ENCODE peak calls at places on chromosomes 4 and X, in nine cellular contexts. D, H, O, Y, J, B, N, T and Q are unnamed samples.

GRCh38 chr4:94577136-94577535 is 125.4 kb downstream of the PDLIM5 start:
- DNase-seq in D (peak), H (no peak), O (no peak), Y (no peak), J (no peak), B (no peak), N (peak), T (peak), Q (peak)

GRCh38 chrX:82208976-82209375 is 1007.1 kb downstream of the SH3BGRL start:
- DNase-seq in D (no peak), H (no peak), O (no peak), Y (no peak), J (no peak), B (no peak), N (no peak), T (no peak), Q (peak)

GRCh38 chr4:102139132-102139573 is 206.1 kb downstream of the SLC39A8 start:
- DNase-seq in D (no peak), H (no peak), O (no peak), Y (no peak), J (no peak), B (no peak), N (peak), T (peak), Q (no peak)

GRCh38 chr4:126533176-126533575 is 1099.6 kb upstream of the INTU start:
- DNase-seq in D (no peak), H (no peak), O (no peak), Y (no peak), J (no peak), B (no peak), N (peak), T (peak), Q (no peak)

GRCh38 chr4:182346675-182347375 is 103.6 kb downstream of the TENM3 start:
- DNase-seq in D (no peak), H (no peak), O (no peak), Y (no peak), J (no peak), B (no peak), N (no peak), T (no peak), Q (no peak)

GRCh38 chrX:40653535-40653934 is 6.2 kb upstream of the CXorf38 start:
- DNase-seq in D (no peak), H (no peak), O (no peak), Y (no peak), J (no peak), B (no peak), N (no peak), T (no peak), Q (no peak)

GRCh38 chr4:169369634-169370033 is 98.9 kb upstream of the SH3RF1 start:
- DNase-seq in D (no peak), H (no peak), O (peak), Y (no peak), J (no peak), B (no peak), N (no peak), T (no peak), Q (no peak)

GRCh38 chr4:128600996-128601857 is 208.3 kb upstream of the JADE1 start:
- DNase-seq in D (peak), H (no peak), O (peak), Y (no peak), J (peak), B (peak), N (peak), T (peak), Q (peak)

GRCh38 chrX:135531813-135532212 is 11.4 kb downstream of the INTS6L start:
- DNase-seq in D (no peak), H (no peak), O (no peak), Y (no peak), J (no peak), B (no peak), N (no peak), T (no peak), Q (no peak)

GRCh38 chr4:15655223-15656037 is at the start of gene FBXL5:
- DNase-seq in D (peak), H (peak), O (peak), Y (peak), J (peak), B (peak), N (peak), T (peak), Q (peak)

GRCh38 chr4:20046179-20046578 is 205.5 kb upstream of the SLIT2 start:
- DNase-seq in D (no peak), H (no peak), O (no peak), Y (no peak), J (no peak), B (no peak), N (peak), T (no peak), Q (no peak)

GRCh38 chr4:152229782-152230289 is 306.1 kb downstream of the FBXW7 start:
- DNase-seq in D (no peak), H (no peak), O (peak), Y (no peak), J (no peak), B (no peak), N (no peak), T (no peak), Q (no peak)

GRCh38 chr4:85932371-85933305 is 427.2 kb downstream of the MAPK10 start:
- DNase-seq in D (no peak), H (no peak), O (no peak), Y (no peak), J (no peak), B (no peak), N (peak), T (peak), Q (no peak)